ENCODE peak calls at places on chromosomes 12 and 14, in four cellular contexts. One of them, this sample, is unnamed.

GRCh38 chr12:4432878-4433820 is 12.5 kb downstream of the FGF6 start:
- DNase-seq in right lobe of liver: no peak
- DNase-seq in ovary: no peak
- DNase-seq in A549: no peak
- DNase-seq in this sample: peak; percentile 86

GRCh38 chr14:95523051-95523817 is 6.8 kb upstream of the SYNE3 start:
- DNase-seq in right lobe of liver: no peak
- DNase-seq in ovary: no peak
- DNase-seq in A549: no peak
- DNase-seq in this sample: peak; percentile 66

GRCh38 chr14:95337052-95337595 is 17.4 kb upstream of the CLMN start:
- DNase-seq in A549: no peak
- DNase-seq in ovary: no peak
- DNase-seq in right lobe of liver: no peak
- DNase-seq in this sample: no peak

GRCh38 chr12:104282109-104282508 is 21.4 kb upstream of the EID3 start:
- DNase-seq in ovary: no peak
- DNase-seq in right lobe of liver: no peak
- DNase-seq in A549: no peak
- DNase-seq in this sample: no peak

GRCh38 chr14:31543969-31544799 is 17.0 kb upstream of the NUBPL start:
- DNase-seq in A549: no peak
- DNase-seq in ovary: no peak
- DNase-seq in right lobe of liver: no peak
- DNase-seq in this sample: no peak

GRCh38 chr12:13702401-13702800 is 279.0 kb downstream of the GRIN2B start:
- DNase-seq in ovary: no peak
- DNase-seq in A549: no peak
- DNase-seq in right lobe of liver: no peak
- DNase-seq in this sample: no peak

GRCh38 chr12:47343684-47344567 is 264.2 kb upstream of the AMIGO2 start:
- DNase-seq in ovary: no peak
- DNase-seq in right lobe of liver: no peak
- DNase-seq in A549: no peak
- DNase-seq in this sample: no peak

GRCh38 chr12:103884316-103884715 is 43.3 kb upstream of the NT5DC3 start:
- DNase-seq in right lobe of liver: no peak
- DNase-seq in ovary: peak; percentile 39
- DNase-seq in A549: no peak
- DNase-seq in this sample: peak; percentile 75

GRCh38 chr12:94762259-94762942 is 112.0 kb upstream of the TMCC3 start:
- DNase-seq in right lobe of liver: no peak
- DNase-seq in A549: no peak
- DNase-seq in ovary: no peak
- DNase-seq in this sample: peak; percentile 40

GRCh38 chr14:65346895-65347294 is 65.6 kb upstream of the FUT8 start:
- DNase-seq in A549: no peak
- DNase-seq in ovary: no peak
- DNase-seq in right lobe of liver: peak; percentile 45
- DNase-seq in this sample: no peak

DNA sequence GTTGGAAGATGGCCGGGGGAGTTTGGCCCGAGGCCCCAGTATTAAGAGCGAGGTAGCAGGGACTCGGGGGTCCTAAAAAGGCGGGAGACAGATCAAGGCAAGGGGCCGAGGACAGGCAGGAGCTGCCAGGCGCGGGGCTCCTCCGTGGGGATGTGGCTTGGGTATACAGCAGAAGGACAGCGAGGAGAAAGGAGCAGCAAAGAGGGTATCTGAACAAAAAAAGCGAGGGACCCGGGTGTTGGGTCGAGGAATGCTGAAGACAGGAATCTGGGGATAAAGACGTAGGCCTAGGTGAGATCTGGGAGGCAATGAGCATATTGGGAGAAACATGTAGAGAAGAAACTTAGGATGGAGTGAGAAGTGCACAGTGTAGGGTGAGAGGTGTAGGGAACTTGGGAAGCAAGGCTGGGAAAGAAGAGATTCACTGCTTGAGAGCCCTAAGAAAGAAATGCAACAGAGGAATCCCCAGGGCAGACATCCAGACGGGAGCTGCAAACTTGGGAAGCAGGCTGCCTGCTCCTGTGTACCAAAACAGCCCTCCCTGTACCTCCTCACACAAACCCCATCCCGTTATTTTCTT is 10.9 kb downstream of the SUOX start:
- DNase-seq in right lobe of liver: no peak
- DNase-seq in A549: peak; percentile 41
- DNase-seq in ovary: no peak
- DNase-seq in this sample: no peak
- TF ChIP-seq POLR2A in right lobe of liver: no peak
- TF ChIP-seq POLR2A in A549: no peak
- TF ChIP-seq POLR2A in ovary: no peak
- TF ChIP-seq POLR2A in this sample: no peak

GRCh38 chr14:22845821-22846625 is 9.6 kb downstream of the MMP14 start:
- DNase-seq in A549: no peak
- DNase-seq in ovary: no peak
- DNase-seq in right lobe of liver: no peak
- DNase-seq in this sample: no peak
- TF ChIP-seq POLR2A in A549: no peak
- TF ChIP-seq POLR2A in ovary: no peak
- TF ChIP-seq POLR2A in right lobe of liver: no peak
- TF ChIP-seq POLR2A in this sample: no peak

GRCh38 chr12:48716168-48716492 is 377 bp downstream of the CCNT1 start:
- DNase-seq in right lobe of liver: no peak
- DNase-seq in ovary: no peak
- DNase-seq in A549: no peak
- DNase-seq in this sample: no peak
- TF ChIP-seq POLR2A in right lobe of liver: no peak
- TF ChIP-seq POLR2A in ovary: no peak
- TF ChIP-seq POLR2A in A549: no peak
- TF ChIP-seq POLR2A in this sample: no peak

GRCh38 chr14:76954791-76955190 is 73.7 kb downstream of the IRF2BPL start:
- DNase-seq in right lobe of liver: no peak
- DNase-seq in ovary: no peak
- DNase-seq in A549: no peak
- DNase-seq in this sample: no peak

GRCh38 chr14:76955575-76956252 is 72.8 kb downstream of the IRF2BPL start:
- DNase-seq in A549: no peak
- DNase-seq in ovary: no peak
- DNase-seq in right lobe of liver: peak; percentile 55
- DNase-seq in this sample: peak; percentile 89

GRCh38 chr14:76951149-76951548 is 77.4 kb downstream of the IRF2BPL start:
- DNase-seq in right lobe of liver: no peak
- DNase-seq in ovary: no peak
- DNase-seq in A549: no peak
- DNase-seq in this sample: no peak

GRCh38 chr14:76954371-76954770 is 74.1 kb downstream of the IRF2BPL start:
- DNase-seq in ovary: no peak
- DNase-seq in right lobe of liver: no peak
- DNase-seq in A549: no peak
- DNase-seq in this sample: no peak

GRCh38 chr14:76953196-76953945 is 75.1 kb downstream of the IRF2BPL start:
- DNase-seq in right lobe of liver: peak; percentile 70
- DNase-seq in A549: peak; percentile 90
- DNase-seq in ovary: peak; percentile 81
- DNase-seq in this sample: peak; percentile 61
- TF ChIP-seq POLR2A in right lobe of liver: peak; percentile 61
- TF ChIP-seq POLR2A in A549: peak; percentile 62
- TF ChIP-seq POLR2A in ovary: no peak
- TF ChIP-seq POLR2A in this sample: no peak